ENCODE peak calls at places on chromosomes 3 and 15, in four cellular contexts. R is IMR-90, B is astrocyte, Y is HCT116. S is an unnamed sample.

GRCh38 chr15:25170113-25170731 is 215.4 kb downstream of the SNRPN start:
- DNase-seq in R (no peak), B (no peak), Y (no peak), S (no peak)

GRCh38 chr3:186251948-186252619 is 110.0 kb downstream of the DGKG start:
- DNase-seq in R (no peak), B (no peak), Y (no peak), S (no peak)

GRCh38 chr15:50979041-50979440 is 70.6 kb downstream of the AP4E1 start:
- DNase-seq in R (no peak), B (peak; percentile 79), Y (no peak), S (no peak)

GRCh38 chr3:149174901-149175300 is 45.5 kb downstream of the HPS3 start:
- DNase-seq in R (no peak), B (peak; percentile 77), Y (no peak), S (no peak)

GRCh38 chr3:188353409-188353808 is 199.5 kb downstream of the LPP start:
- DNase-seq in R (no peak), B (no peak), Y (no peak), S (no peak)

GRCh38 chr3:42666577-42666998 is 13.1 kb downstream of the ZBTB47 start:
- DNase-seq in R (no peak), B (no peak), Y (no peak), S (no peak)

GRCh38 chr15:68365140-68365745 is 66.7 kb downstream of the ITGA11 start:
- DNase-seq in R (no peak), B (peak; percentile 20), Y (no peak), S (no peak)

GRCh38 chr3:32401141-32401540 is 9.5 kb downstream of the CMTM7 start:
- DNase-seq in R (no peak), B (no peak), Y (no peak), S (no peak)

GRCh38 chr3:159832024-159832423 is 156.6 kb upstream of the IL12A start:
- DNase-seq in R (no peak), B (no peak), Y (no peak), S (no peak)

GRCh38 chr3:157543491-157544035 is 40.3 kb upstream of the VEPH1 start:
- DNase-seq in R (no peak), B (no peak), Y (no peak), S (no peak)

GRCh38 chr3:107224001-107224596 is 153.1 kb upstream of the CCDC54 start:
- DNase-seq in R (no peak), B (no peak), Y (no peak), S (no peak)

GRCh38 chr3:35724106-35724505 is 84.8 kb downstream of the ARPP21 start:
- DNase-seq in R (no peak), B (no peak), Y (no peak), S (no peak)

GRCh38 chr3:4730734-4731133 is 237.6 kb downstream of the ITPR1 start:
- DNase-seq in R (no peak), B (peak; percentile 61), Y (no peak), S (no peak)

GRCh38 chr3:100650651-100651611 is 41.5 kb downstream of the ADGRG7 start:
- DNase-seq in R (peak; percentile 54), B (peak; percentile 61), Y (no peak), S (no peak)

GRCh38 chr3:194275231-194275671 is 75.9 kb downstream of the CPN2 start:
- DNase-seq in R (no peak), B (no peak), Y (no peak), S (no peak)

GRCh38 chr3:12444582-12445468 is 39.5 kb upstream of the TSEN2 start:
- DNase-seq in R (no peak), B (peak; percentile 44), Y (peak; percentile 88), S (no peak)

GRCh38 chr15:90829942-90830440 is 38.4 kb upstream of the FURIN start:
- DNase-seq in R (no peak), B (no peak), Y (no peak), S (no peak)

GRCh38 chr3:57221883-57222282 is 5.6 kb upstream of the APPL1 start:
- DNase-seq in R (peak; percentile 28), B (peak; percentile 18), Y (no peak), S (no peak)

GRCh38 chr15:98292442-98293240 is 332.1 kb downstream of the ARRDC4 start:
- DNase-seq in R (no peak), B (no peak), Y (peak; percentile 21), S (peak; percentile 7)

GRCh38 chr15:89672221-89673161 is 6.7 kb downstream of the PLIN1 start:
- DNase-seq in R (peak; percentile 61), B (peak; percentile 25), Y (no peak), S (no peak)

GRCh38 chr15:76823903-76824302 is 81.2 kb downstream of the SCAPER start:
- DNase-seq in R (peak; percentile 53), B (peak; percentile 4), Y (no peak), S (no peak)

GRCh38 chr3:72820405-72820804 is 27.8 kb downstream of the SHQ1 start:
- DNase-seq in R (peak; percentile 58), B (peak; percentile 73), Y (no peak), S (no peak)

GRCh38 chr15:54836052-54836795 is 360.5 kb downstream of the RSL24D1 start:
- DNase-seq in R (no peak), B (no peak), Y (no peak), S (no peak)

GRCh38 chr3:11638669-11639402 is 4.9 kb downstream of the VGLL4 start:
- DNase-seq in R (no peak), B (no peak), Y (no peak), S (no peak)

GRCh38 chr15:58361291-58361759 is 70.5 kb upstream of the LIPC start:
- DNase-seq in R (peak; percentile 99), B (peak; percentile 59), Y (no peak), S (no peak)

GRCh38 chr3:14143826-14144225 is 19.0 kb downstream of the TMEM43 start:
- DNase-seq in R (peak; percentile 94), B (peak; percentile 94), Y (no peak), S (no peak)

GRCh38 chr3:141387446-141388030 is 19.2 kb downstream of the ZBTB38 start:
- DNase-seq in R (no peak), B (no peak), Y (no peak), S (no peak)

GRCh38 chr15:77664428-77664827 is 31.7 kb upstream of the LINGO1 start:
- DNase-seq in R (no peak), B (no peak), Y (no peak), S (no peak)

GRCh38 chr15:74399511-74400312 is 32.3 kb upstream of the CYP11A1 start:
- DNase-seq in R (peak; percentile 89), B (peak; percentile 82), Y (no peak), S (no peak)

GRCh38 chr15:32878342-32878741 is 160.5 kb downstream of the GREM1 start:
- DNase-seq in R (no peak), B (no peak), Y (no peak), S (no peak)

GRCh38 chr3:143574933-143575332 is 273.3 kb downstream of the SLC9A9 start:
- DNase-seq in R (no peak), B (no peak), Y (no peak), S (no peak)

GRCh38 chr3:50549226-50549625 is 18.3 kb downstream of the C3orf18 start:
- DNase-seq in R (no peak), B (no peak), Y (no peak), S (no peak)
- H2AFZ ChIP-seq in R (peak overlapping the region; percentile 18), B (no peak overlapping the region), Y (no peak overlapping the region), S (no peak overlapping the region)

GRCh38 chr15:70763120-70763949 is at the start of gene UACA:
- DNase-seq in R (peak; percentile 96), B (peak; percentile 93), Y (peak; percentile 95), S (peak; percentile 83)

GRCh38 chr15:70761046-70761445 is 2.3 kb downstream of the UACA start:
- DNase-seq in R (no peak), B (no peak), Y (no peak), S (no peak)

GRCh38 chr15:70763950-70764730 is 782 bp upstream of the UACA start:
- DNase-seq in R (no peak), B (no peak), Y (no peak), S (no peak)

GRCh38 chr15:70761931-70762468 is 1.4 kb downstream of the UACA start:
- DNase-seq in R (no peak), B (no peak), Y (no peak), S (no peak)

GRCh38 chr15:70762469-70763119 is 764 bp downstream of the UACA start:
- DNase-seq in R (peak; percentile 75), B (peak; percentile 52), Y (peak; percentile 8), S (no peak)
- H2AFZ ChIP-seq in R (peak overlapping the region; percentile 93), B (peak overlapping the region; percentile 58), Y (no peak overlapping the region), S (peak overlapping the region; percentile 93)

GRCh38 chr15:72338617-72339321 is 18.8 kb upstream of the CELF6 start:
- DNase-seq in R (peak; percentile 93), B (peak; percentile 61), Y (no peak), S (no peak)
- H2AFZ ChIP-seq in R (peak overlapping the region; percentile 1), B (no peak overlapping the region), Y (no peak overlapping the region), S (no peak overlapping the region)

DNA sequence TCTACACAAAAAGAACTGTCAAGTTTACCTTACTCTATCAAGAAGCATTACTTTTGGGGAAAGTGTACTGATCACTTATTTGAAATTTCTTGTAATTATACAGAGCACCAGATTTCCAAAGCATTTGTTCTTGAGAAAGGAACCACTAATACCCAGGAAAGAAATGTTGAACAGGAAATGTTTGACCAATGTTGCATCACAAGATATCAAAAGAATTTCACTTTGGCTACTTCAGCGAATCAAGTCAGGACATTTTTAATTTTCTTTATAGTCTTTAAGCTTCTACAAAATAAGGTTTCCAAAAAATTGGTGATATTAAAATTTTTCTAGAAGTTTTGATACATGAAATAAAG is 422.0 kb downstream of the MECOM start:
- DNase-seq in R (peak; percentile 65), B (peak; percentile 72), Y (no peak), S (no peak)
- H2AFZ ChIP-seq in R (no peak overlapping the region), B (no peak overlapping the region), Y (no peak overlapping the region), S (no peak overlapping the region)

DNA sequence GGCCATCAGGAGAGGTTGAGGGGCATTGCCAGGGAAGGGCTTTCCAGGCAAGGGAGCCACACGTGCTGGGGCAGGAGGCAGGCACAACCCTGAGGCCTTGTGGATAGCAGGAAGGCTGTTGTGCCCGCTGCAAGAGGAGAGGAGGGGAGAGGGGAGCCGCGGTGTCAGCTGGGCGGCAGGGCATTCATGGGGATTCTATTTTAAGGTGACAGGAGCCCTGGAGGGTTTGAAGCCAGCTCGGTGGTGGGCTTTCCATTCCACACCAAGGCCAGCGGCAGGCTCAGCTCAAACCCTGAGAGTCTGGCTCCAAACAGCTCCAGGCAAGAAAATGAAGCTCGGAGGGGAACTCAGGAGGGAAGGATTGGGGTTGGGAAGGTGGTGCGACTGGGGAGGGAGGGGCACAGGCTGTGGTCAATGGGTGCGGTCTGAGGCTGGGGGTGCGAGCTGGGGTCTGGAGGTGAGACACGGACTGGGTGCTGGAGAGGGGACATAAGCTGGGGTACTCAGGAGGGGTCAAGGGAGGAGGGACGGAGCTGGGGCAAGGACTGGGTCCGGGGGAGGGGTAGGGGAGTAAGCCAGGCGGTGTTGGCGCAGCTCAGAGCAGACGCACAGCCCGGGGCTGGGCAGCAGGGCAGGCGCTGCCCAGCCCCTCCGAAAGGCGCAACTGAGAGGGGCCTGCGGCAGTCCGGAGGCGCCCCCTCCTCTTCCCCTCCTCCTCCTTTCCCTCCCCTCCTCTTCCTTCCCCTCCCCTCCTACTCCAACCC is 43.4 kb downstream of the TPRA1 start:
- DNase-seq in R (no peak), B (no peak), Y (no peak), S (no peak)
- H2AFZ ChIP-seq in R (peak overlapping the region; percentile 89), B (peak overlapping the region; percentile 34), Y (no peak overlapping the region), S (peak overlapping the region; percentile 6)

GRCh38 chr3:119558528-119559339 is 680 bp downstream of the CD80 start:
- DNase-seq in R (no peak), B (no peak), Y (no peak), S (no peak)
- H2AFZ ChIP-seq in R (no peak overlapping the region), B (no peak overlapping the region), Y (peak overlapping the region; percentile 62), S (no peak overlapping the region)

S was measured in keratinocyte.